ENCODE peak calls at places on chromosome X, in five cellular contexts. V is mesendoderm, E is neuronal stem cell, K is IMR-90, J is trophoblast cell. W is an unnamed sample.

GRCh38 chrX:26778320-26778888 is 562.4 kb downstream of the MAGEB5 start:
- DNase-seq in J (no peak), K (no peak), E (peak; percentile 0), V (peak; percentile 48), W (no peak)

GRCh38 chrX:68238568-68238967 is 194.7 kb downstream of the OPHN1 start:
- DNase-seq in E (no peak), V (peak; percentile 27), J (no peak), K (no peak), W (no peak)

GRCh38 chrX:111322231-111322855 is 52.1 kb upstream of the CAPN6 start:
- DNase-seq in J (peak; percentile 11), E (no peak), K (no peak), V (peak; percentile 1), W (no peak)

GRCh38 chrX:23742693-23743622 is at the start of gene ACOT9:
- DNase-seq in K (peak; percentile 95), V (peak; percentile 94), J (peak; percentile 93), E (peak; percentile 69), W (peak; percentile 56)

GRCh38 chrX:113330416-113330815 is 489.8 kb upstream of the AMOT start:
- DNase-seq in V (no peak), E (no peak), J (no peak), K (no peak), W (no peak)

GRCh38 chrX:23804578-23804977 is 21.6 kb downstream of the SAT1 start:
- DNase-seq in E (no peak), K (no peak), V (no peak), J (no peak), W (no peak)

GRCh38 chrX:113919387-113919786 is 664.5 kb upstream of the HTR2C start:
- DNase-seq in V (peak; percentile 1), K (no peak), J (no peak), E (no peak), W (no peak)

GRCh38 chrX:50920132-50920531 is 9.6 kb downstream of the BMP15 start:
- DNase-seq in E (peak; percentile 0), J (no peak), V (peak; percentile 14), K (peak; percentile 18), W (no peak)

GRCh38 chrX:111490683-111491082 is 20.8 kb upstream of the SERTM2 start:
- DNase-seq in V (no peak), J (no peak), K (no peak), E (no peak), W (no peak)

GRCh38 chrX:133191739-133192039 is 26.5 kb downstream of the TFDP3 start:
- DNase-seq in K (no peak), J (no peak), V (no peak), E (no peak), W (no peak)

GRCh38 chrX:132957211-132958085 is 981 bp downstream of the HS6ST2 start:
- DNase-seq in E (peak; percentile 66), K (no peak), J (no peak), V (peak; percentile 56), W (no peak)

GRCh38 chrX:64093761-64094160 is 111.7 kb downstream of the AMER1 start:
- DNase-seq in V (peak; percentile 86), K (peak; percentile 4), E (peak; percentile 14), J (no peak), W (no peak)

GRCh38 chrX:129781134-129782014 is 1.6 kb downstream of the SASH3 start:
- DNase-seq in J (no peak), E (no peak), V (peak; percentile 60), K (no peak), W (no peak)

GRCh38 chrX:19204623-19205022 is 82.4 kb upstream of the ADGRG2 start:
- DNase-seq in K (no peak), E (no peak), V (no peak), J (no peak), W (no peak)

GRCh38 chrX:23699636-23700194 is 32.4 kb downstream of the PRDX4 start:
- DNase-seq in V (peak; percentile 33), E (no peak), J (peak; percentile 31), K (peak; percentile 14), W (peak; percentile 45)

GRCh38 chrX:18464500-18464899 is 39.1 kb downstream of the CDKL5 start:
- DNase-seq in J (no peak), E (no peak), V (no peak), K (no peak), W (no peak)

GRCh38 chrX:150777328-150777992 is 84.3 kb downstream of the MTMR1 start:
- DNase-seq in K (no peak), J (no peak), V (no peak), E (no peak), W (no peak)

GRCh38 chrX:39756086-39756883 is 341.5 kb downstream of the BCOR start:
- DNase-seq in J (peak; percentile 25), E (no peak), V (no peak), K (no peak), W (no peak)

GRCh38 chrX:104742345-104742744 is 176.3 kb downstream of the IL1RAPL2 start:
- DNase-seq in J (no peak), K (no peak), E (no peak), V (no peak), W (no peak)

GRCh38 chrX:28586891-28587635 is at the start of gene IL1RAPL1:
- DNase-seq in J (no peak), V (peak; percentile 38), E (no peak), K (peak; percentile 81), W (no peak)

GRCh38 chrX:71917621-71918341 is 7.1 kb downstream of the NHSL2 start:
- DNase-seq in V (peak; percentile 93), K (peak; percentile 58), E (no peak), J (no peak), W (no peak)
- H2BK5ac ChIP-seq in V (no peak overlapping the region), K (no peak overlapping the region), E (no peak overlapping the region), J (no peak overlapping the region), W (peak overlapping the region; percentile 88)

DNA sequence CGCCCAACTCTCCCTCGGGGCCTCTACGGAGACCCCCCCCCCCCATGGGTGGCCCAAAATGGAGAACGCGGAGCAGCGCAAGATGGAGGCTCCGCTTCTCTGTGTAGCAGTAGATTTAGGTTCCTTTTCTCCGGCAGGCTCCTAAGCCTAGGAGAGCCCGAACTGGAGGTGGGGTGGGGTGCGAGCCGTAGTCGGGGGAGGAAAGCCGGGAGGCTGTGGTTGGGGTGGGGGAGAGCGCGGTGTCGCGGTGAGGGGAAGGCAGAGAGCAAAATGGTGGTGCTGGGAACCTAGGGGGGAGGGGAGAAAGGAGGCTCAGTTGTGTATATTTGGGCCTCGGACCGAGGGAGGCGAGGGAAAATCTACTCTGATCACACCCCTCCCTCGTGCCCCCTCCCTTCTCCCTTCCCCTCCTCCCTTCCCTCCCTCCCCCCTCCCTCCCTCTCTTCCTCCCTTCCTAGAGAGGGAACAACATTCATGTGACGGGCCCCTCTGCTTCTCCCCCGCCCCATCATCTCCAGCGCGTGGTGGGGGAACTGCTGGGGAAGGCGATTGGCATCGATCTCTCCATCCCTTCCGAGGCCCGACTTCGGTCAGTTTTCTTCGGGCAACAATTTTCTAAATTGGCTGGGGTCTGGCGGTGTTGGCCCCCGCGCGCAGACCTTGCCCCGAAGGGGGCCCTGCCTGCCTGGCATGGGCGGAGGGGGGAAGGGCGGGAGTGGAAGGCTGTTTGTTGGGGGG is at the start of gene STAG2:
- DNase-seq in J (peak; percentile 28), E (peak; percentile 71), K (peak; percentile 85), V (peak; percentile 94), W (peak; percentile 62)
- H2BK5ac ChIP-seq in J (peak within 1 kb of the TSS; percentile 97), E (peak within 1 kb of the TSS; percentile 82), K (peak within 1 kb of the TSS; percentile 94), V (peak within 1 kb of the TSS; percentile 70), W (peak within 1 kb of the TSS; percentile 83)

DNA sequence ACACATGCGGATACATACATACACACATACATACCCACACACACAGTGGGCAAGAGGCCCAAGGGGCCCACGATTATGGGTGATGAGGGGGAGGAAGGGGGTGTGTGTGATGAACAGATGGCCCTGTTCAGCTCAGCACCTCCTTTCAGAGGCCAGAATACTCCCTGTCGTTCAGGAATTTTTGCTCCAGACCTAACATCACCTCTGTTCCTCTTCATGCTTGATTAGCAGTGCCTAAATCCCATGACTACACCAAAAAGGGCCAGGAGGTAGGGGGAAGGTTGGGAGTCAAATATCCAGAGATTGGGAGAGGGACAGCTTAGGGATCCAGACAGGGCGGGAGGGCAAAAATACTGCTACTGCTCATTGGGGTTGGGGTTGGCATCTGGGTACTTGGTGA is 42.7 kb downstream of the SMC1A start:
- DNase-seq in K (no peak), V (no peak), E (no peak), J (no peak), W (no peak)
- H2BK5ac ChIP-seq in K (no peak overlapping the region), V (no peak overlapping the region), E (no peak overlapping the region), J (no peak overlapping the region), W (no peak overlapping the region)

GRCh38 chrX:136147320-136147901 is at the start of gene FHL1:
- DNase-seq in J (no peak), V (peak; percentile 37), E (peak; percentile 32), K (peak; percentile 12), W (no peak)
- H2BK5ac ChIP-seq in J (no peak within 1 kb of the TSS), V (no peak within 1 kb of the TSS), E (no peak within 1 kb of the TSS), K (no peak within 1 kb of the TSS), W (no peak within 1 kb of the TSS)

W was measured in H1.